ENCODE peak calls at places on chromosomes 11 and 22, in seven cellular contexts. One of them, this sample, is unnamed.

GRCh38 chr11:67506426-67507032 is 1.4 kb upstream of the PITPNM1 start:
- DNase-seq in neuronal stem cell: no peak
- DNase-seq in H9: no peak
- DNase-seq in mesendoderm: no peak
- DNase-seq in IMR-90: no peak
- DNase-seq in trophoblast cell: no peak
- DNase-seq in mesenchymal stem cell: no peak
- DNase-seq in this sample: no peak

GRCh38 chr11:61833478-61833877 is 5.4 kb downstream of the FADS2 start:
- DNase-seq in mesenchymal stem cell: no peak
- DNase-seq in mesendoderm: no peak
- DNase-seq in trophoblast cell: no peak
- DNase-seq in neuronal stem cell: no peak
- DNase-seq in H9: no peak
- DNase-seq in IMR-90: no peak
- DNase-seq in this sample: no peak

GRCh38 chr22:32325811-32326237 is 31.8 kb upstream of the RFPL3 start:
- DNase-seq in trophoblast cell: no peak
- DNase-seq in IMR-90: no peak
- DNase-seq in H9: peak
- DNase-seq in neuronal stem cell: no peak
- DNase-seq in mesenchymal stem cell: no peak
- DNase-seq in mesendoderm: no peak
- DNase-seq in this sample: peak

GRCh38 chr22:22955276-22955798 is 67.7 kb downstream of the IGLL5 start:
- DNase-seq in trophoblast cell: no peak
- DNase-seq in IMR-90: no peak
- DNase-seq in H9: no peak
- DNase-seq in mesenchymal stem cell: no peak
- DNase-seq in mesendoderm: no peak
- DNase-seq in neuronal stem cell: no peak
- DNase-seq in this sample: no peak

GRCh38 chr22:32649515-32650200 is 151.8 kb upstream of the TIMP3 start:
- DNase-seq in trophoblast cell: no peak
- DNase-seq in mesendoderm: no peak
- DNase-seq in IMR-90: peak
- DNase-seq in H9: no peak
- DNase-seq in mesenchymal stem cell: peak
- DNase-seq in neuronal stem cell: no peak
- DNase-seq in this sample: no peak

GRCh38 chr11:32829680-32830412 is at the start of gene PRRG4:
- DNase-seq in trophoblast cell: peak
- DNase-seq in H9: peak
- DNase-seq in mesendoderm: peak
- DNase-seq in neuronal stem cell: peak
- DNase-seq in mesenchymal stem cell: no peak
- DNase-seq in IMR-90: peak
- DNase-seq in this sample: peak

GRCh38 chr11:95991101-95991500 is 67.2 kb upstream of the MTMR2 start:
- DNase-seq in mesenchymal stem cell: no peak
- DNase-seq in trophoblast cell: no peak
- DNase-seq in neuronal stem cell: no peak
- DNase-seq in mesendoderm: no peak
- DNase-seq in IMR-90: no peak
- DNase-seq in H9: no peak
- DNase-seq in this sample: no peak

GRCh38 chr11:3126207-3126865 is 38.8 kb downstream of the OSBPL5 start:
- DNase-seq in neuronal stem cell: no peak
- DNase-seq in H9: no peak
- DNase-seq in mesenchymal stem cell: no peak
- DNase-seq in mesendoderm: no peak
- DNase-seq in trophoblast cell: no peak
- DNase-seq in IMR-90: no peak
- DNase-seq in this sample: no peak

GRCh38 chr22:19709063-19709769 is 5.1 kb upstream of the SEPTIN5 start:
- DNase-seq in H9: peak
- DNase-seq in mesendoderm: no peak
- DNase-seq in neuronal stem cell: no peak
- DNase-seq in mesenchymal stem cell: no peak
- DNase-seq in trophoblast cell: peak
- DNase-seq in IMR-90: no peak
- DNase-seq in this sample: no peak

GRCh38 chr11:905952-906351 is 4.7 kb downstream of the CHID1 start:
- DNase-seq in mesenchymal stem cell: no peak
- DNase-seq in mesendoderm: no peak
- DNase-seq in neuronal stem cell: no peak
- DNase-seq in trophoblast cell: no peak
- DNase-seq in IMR-90: no peak
- DNase-seq in H9: no peak
- DNase-seq in this sample: no peak

GRCh38 chr11:18012314-18012905 is 437 bp downstream of the SERGEF start:
- DNase-seq in neuronal stem cell: no peak
- DNase-seq in IMR-90: peak
- DNase-seq in mesenchymal stem cell: peak
- DNase-seq in trophoblast cell: peak
- DNase-seq in H9: peak
- DNase-seq in mesendoderm: peak
- DNase-seq in this sample: no peak

GRCh38 chr22:20852076-20852475 is 6.5 kb downstream of the PI4KA start:
- DNase-seq in mesenchymal stem cell: peak
- DNase-seq in trophoblast cell: peak
- DNase-seq in neuronal stem cell: no peak
- DNase-seq in H9: no peak
- DNase-seq in IMR-90: no peak
- DNase-seq in mesendoderm: no peak
- DNase-seq in this sample: no peak

GRCh38 chr11:119578466-119579220 is 150.4 kb downstream of the NECTIN1 start:
- DNase-seq in H9: no peak
- DNase-seq in trophoblast cell: no peak
- DNase-seq in mesendoderm: no peak
- DNase-seq in neuronal stem cell: no peak
- DNase-seq in mesenchymal stem cell: no peak
- DNase-seq in IMR-90: no peak
- DNase-seq in this sample: no peak

GRCh38 chr22:29457730-29458129 is 19.3 kb downstream of the RFPL1 start:
- DNase-seq in neuronal stem cell: peak
- DNase-seq in H9: peak
- DNase-seq in trophoblast cell: no peak
- DNase-seq in mesenchymal stem cell: peak
- DNase-seq in IMR-90: peak
- DNase-seq in mesendoderm: peak
- DNase-seq in this sample: peak

GRCh38 chr11:65043881-65044501 is 3.0 kb downstream of the SAC3D1 start:
- DNase-seq in trophoblast cell: no peak
- DNase-seq in IMR-90: peak
- DNase-seq in H9: no peak
- DNase-seq in mesenchymal stem cell: no peak
- DNase-seq in neuronal stem cell: no peak
- DNase-seq in mesendoderm: no peak
- DNase-seq in this sample: no peak

GRCh38 chr11:7571640-7572000 is 57.8 kb downstream of the PPFIBP2 start:
- DNase-seq in neuronal stem cell: peak
- DNase-seq in mesenchymal stem cell: peak
- DNase-seq in mesendoderm: peak
- DNase-seq in trophoblast cell: peak
- DNase-seq in H9: peak
- DNase-seq in IMR-90: peak
- DNase-seq in this sample: peak

GRCh38 chr11:64150481-64151239 is 15.3 kb downstream of the MACROD1 start:
- DNase-seq in IMR-90: no peak
- DNase-seq in mesendoderm: no peak
- DNase-seq in H9: no peak
- DNase-seq in trophoblast cell: no peak
- DNase-seq in mesenchymal stem cell: no peak
- DNase-seq in neuronal stem cell: no peak
- DNase-seq in this sample: no peak

GRCh38 chr22:41772645-41773044 is 27.8 kb upstream of the CCDC134 start:
- DNase-seq in mesendoderm: no peak
- DNase-seq in IMR-90: peak
- DNase-seq in trophoblast cell: no peak
- DNase-seq in mesenchymal stem cell: no peak
- DNase-seq in H9: no peak
- DNase-seq in neuronal stem cell: no peak
- DNase-seq in this sample: no peak

GRCh38 chr11:126011220-126011619 is 51.4 kb downstream of the CDON start:
- DNase-seq in neuronal stem cell: no peak
- DNase-seq in mesenchymal stem cell: no peak
- DNase-seq in IMR-90: no peak
- DNase-seq in trophoblast cell: no peak
- DNase-seq in mesendoderm: no peak
- DNase-seq in H9: no peak
- DNase-seq in this sample: no peak

GRCh38 chr11:79902493-79902892 is 461.7 kb upstream of the TENM4 start:
- DNase-seq in trophoblast cell: no peak
- DNase-seq in mesendoderm: peak
- DNase-seq in H9: no peak
- DNase-seq in mesenchymal stem cell: peak
- DNase-seq in neuronal stem cell: no peak
- DNase-seq in IMR-90: peak
- DNase-seq in this sample: no peak

GRCh38 chr11:108364159-108364558 is 103.2 kb downstream of the C11orf65 start:
- DNase-seq in neuronal stem cell: no peak
- DNase-seq in H9: no peak
- DNase-seq in mesenchymal stem cell: peak
- DNase-seq in IMR-90: peak
- DNase-seq in mesendoderm: no peak
- DNase-seq in trophoblast cell: no peak
- DNase-seq in this sample: no peak
- H3K18ac ChIP-seq in neuronal stem cell: no peak
- H3K18ac ChIP-seq in H9: no peak
- H3K18ac ChIP-seq in mesenchymal stem cell: no peak
- H3K18ac ChIP-seq in IMR-90: no peak
- H3K18ac ChIP-seq in mesendoderm: no peak
- H3K18ac ChIP-seq in trophoblast cell: no peak
- H3K18ac ChIP-seq in this sample: no peak

DNA sequence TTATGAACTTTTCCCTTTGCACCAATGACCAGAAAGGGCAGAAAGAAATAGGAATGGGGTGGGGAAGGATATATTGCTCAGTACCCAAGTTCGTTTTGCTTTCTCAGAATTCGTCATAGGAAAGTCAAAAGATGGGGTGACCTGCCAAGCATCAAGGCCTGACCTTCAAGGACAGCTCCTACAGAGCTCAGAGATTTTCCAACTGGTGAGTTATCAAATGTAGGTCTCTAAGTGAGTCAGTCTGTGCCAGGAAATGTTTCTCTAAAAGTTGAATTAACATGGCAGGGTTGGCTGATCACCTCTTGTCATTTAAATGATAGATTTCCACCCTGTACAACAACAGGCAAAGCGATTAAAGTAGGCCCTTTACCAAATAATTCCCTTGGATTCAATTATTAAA is 307.2 kb downstream of the CADM1 start:
- DNase-seq in mesenchymal stem cell: no peak
- DNase-seq in H9: no peak
- DNase-seq in neuronal stem cell: no peak
- DNase-seq in trophoblast cell: no peak
- DNase-seq in mesendoderm: no peak
- DNase-seq in IMR-90: no peak
- DNase-seq in this sample: no peak
- H3K18ac ChIP-seq in mesenchymal stem cell: no peak
- H3K18ac ChIP-seq in H9: no peak
- H3K18ac ChIP-seq in neuronal stem cell: no peak
- H3K18ac ChIP-seq in trophoblast cell: no peak
- H3K18ac ChIP-seq in mesendoderm: no peak
- H3K18ac ChIP-seq in IMR-90: no peak
- H3K18ac ChIP-seq in this sample: no peak

GRCh38 chr11:16815047-16815767 is 76.8 kb downstream of the C11orf58 start:
- DNase-seq in IMR-90: peak
- DNase-seq in trophoblast cell: no peak
- DNase-seq in mesenchymal stem cell: no peak
- DNase-seq in mesendoderm: no peak
- DNase-seq in neuronal stem cell: no peak
- DNase-seq in H9: no peak
- DNase-seq in this sample: no peak

GRCh38 chr11:16816358-16817270 is 78.2 kb downstream of the C11orf58 start:
- DNase-seq in mesenchymal stem cell: no peak
- DNase-seq in mesendoderm: no peak
- DNase-seq in trophoblast cell: no peak
- DNase-seq in neuronal stem cell: no peak
- DNase-seq in H9: no peak
- DNase-seq in IMR-90: no peak
- DNase-seq in this sample: no peak

GRCh38 chr11:16817321-16817720 is 78.9 kb downstream of the C11orf58 start:
- DNase-seq in mesendoderm: no peak
- DNase-seq in H9: no peak
- DNase-seq in mesenchymal stem cell: no peak
- DNase-seq in trophoblast cell: no peak
- DNase-seq in IMR-90: no peak
- DNase-seq in neuronal stem cell: no peak
- DNase-seq in this sample: no peak

GRCh38 chr11:16820324-16821092 is 82.1 kb downstream of the C11orf58 start:
- DNase-seq in mesenchymal stem cell: peak
- DNase-seq in neuronal stem cell: peak
- DNase-seq in mesendoderm: peak
- DNase-seq in trophoblast cell: peak
- DNase-seq in H9: peak
- DNase-seq in IMR-90: peak
- DNase-seq in this sample: peak

DNA sequence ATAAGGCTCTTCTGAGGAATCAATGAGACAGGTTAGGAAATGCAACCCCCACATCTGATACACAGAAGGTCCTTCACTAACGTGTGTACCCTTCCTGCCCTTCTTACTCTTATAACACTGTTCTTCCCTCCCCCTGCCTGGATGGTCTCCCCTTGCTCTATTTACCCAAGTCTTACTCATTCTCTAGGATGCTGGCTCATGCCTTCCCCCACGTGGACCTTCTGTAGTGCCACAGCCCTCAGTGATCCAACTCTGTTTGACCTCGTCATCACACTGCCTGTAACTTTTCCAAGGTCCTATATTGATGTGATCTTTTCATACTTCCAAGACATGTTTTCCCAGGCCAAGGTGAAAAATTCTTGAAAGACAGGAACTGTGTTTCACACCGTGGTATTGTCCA is 79.8 kb downstream of the C11orf58 start:
- DNase-seq in mesenchymal stem cell: no peak
- DNase-seq in trophoblast cell: no peak
- DNase-seq in neuronal stem cell: no peak
- DNase-seq in H9: no peak
- DNase-seq in IMR-90: no peak
- DNase-seq in mesendoderm: no peak
- DNase-seq in this sample: no peak
- H3K18ac ChIP-seq in mesenchymal stem cell: no peak
- H3K18ac ChIP-seq in trophoblast cell: no peak
- H3K18ac ChIP-seq in neuronal stem cell: no peak
- H3K18ac ChIP-seq in H9: no peak
- H3K18ac ChIP-seq in IMR-90: no peak
- H3K18ac ChIP-seq in mesendoderm: no peak
- H3K18ac ChIP-seq in this sample: no peak

DNA sequence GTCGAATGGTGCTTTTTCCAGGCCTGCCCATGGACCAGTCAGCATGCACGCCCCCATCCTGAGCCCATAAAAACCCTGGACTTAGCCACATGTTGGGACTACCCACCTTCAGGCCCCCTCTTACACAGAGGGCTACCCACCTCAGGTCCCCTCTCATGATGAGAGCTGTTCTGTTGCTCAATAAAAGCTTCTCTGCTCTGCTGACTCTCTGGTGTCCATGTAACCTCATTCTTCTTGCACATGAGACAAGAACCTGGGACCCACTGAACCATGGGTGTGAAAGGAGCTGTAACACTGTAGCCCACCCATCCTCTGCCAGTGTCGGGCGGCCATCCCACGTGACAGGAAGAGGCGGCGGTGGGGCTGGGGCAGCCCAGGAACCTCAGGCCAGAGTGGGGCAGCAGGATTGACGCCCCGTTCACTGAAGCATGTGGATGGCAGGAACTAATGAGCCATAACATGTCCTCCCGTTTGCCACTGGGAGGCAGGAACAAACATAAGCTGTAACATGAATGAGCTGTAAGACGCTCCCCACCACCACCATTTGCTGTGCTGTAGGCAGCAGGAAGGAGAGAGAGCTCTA is 69.2 kb downstream of the MCHR1 start:
- DNase-seq in mesenchymal stem cell: no peak
- DNase-seq in IMR-90: no peak
- DNase-seq in neuronal stem cell: no peak
- DNase-seq in H9: peak
- DNase-seq in mesendoderm: peak
- DNase-seq in trophoblast cell: no peak
- DNase-seq in this sample: no peak
- H3K18ac ChIP-seq in mesenchymal stem cell: no peak
- H3K18ac ChIP-seq in IMR-90: no peak
- H3K18ac ChIP-seq in neuronal stem cell: no peak
- H3K18ac ChIP-seq in H9: no peak
- H3K18ac ChIP-seq in mesendoderm: no peak
- H3K18ac ChIP-seq in trophoblast cell: peak
- H3K18ac ChIP-seq in this sample: no peak